ENCODE peak calls at places on chromosomes 1 and 21, in four cellular contexts. Q, D, C and P are unnamed samples.

GRCh38 chr1:21963477-21964217 is 13.2 kb upstream of the CELA3B start:
- DNase-seq in C (no peak), D (peak), Q (peak), P (peak)

GRCh38 chr1:32773018-32773763 is 44.0 kb downstream of the YARS1 start:
- DNase-seq in D (peak), C (peak), Q (peak), P (peak)

GRCh38 chr1:225816643-225817538 is 7.0 kb downstream of the EPHX1 start:
- DNase-seq in D (no peak), C (no peak), Q (no peak), P (no peak)

GRCh38 chr1:182459949-182460348 is 10.0 kb downstream of the RGSL1 start:
- DNase-seq in Q (no peak), C (no peak), D (no peak), P (no peak)

GRCh38 chr21:26366781-26367180 is 196.2 kb upstream of the APP start:
- DNase-seq in Q (no peak), C (no peak), D (peak), P (no peak)

GRCh38 chr21:33708874-33709273 is 66.6 kb downstream of the ITSN1 start:
- DNase-seq in Q (no peak), C (no peak), D (no peak), P (no peak)

GRCh38 chr1:193111641-193112090 is 6.5 kb upstream of the GLRX2 start:
- DNase-seq in Q (no peak), D (no peak), C (no peak), P (peak)

GRCh38 chr1:167808104-167808503 is 86.3 kb downstream of the MPZL1 start:
- DNase-seq in Q (no peak), C (no peak), D (no peak), P (no peak)

GRCh38 chr1:29655945-29656866 is 419.9 kb downstream of the PTPRU start:
- DNase-seq in D (no peak), Q (peak), C (no peak), P (peak)

GRCh38 chr1:84936116-84936810 is 43.3 kb upstream of the LPAR3 start:
- DNase-seq in Q (peak), D (peak), C (no peak), P (peak)

GRCh38 chr1:181108297-181108696 is 19.8 kb downstream of the IER5 start:
- DNase-seq in C (no peak), D (no peak), Q (no peak), P (no peak)

GRCh38 chr1:175024773-175025172 is 1.5 kb upstream of the MRPS14 start:
- DNase-seq in C (no peak), Q (no peak), D (no peak), P (no peak)

GRCh38 chr21:42120056-42120903 is 49.2 kb downstream of the UMODL1 start:
- DNase-seq in Q (peak), D (no peak), C (no peak), P (no peak)

GRCh38 chr1:231778009-231778719 is 151.6 kb downstream of the DISC1 start:
- DNase-seq in Q (no peak), C (no peak), D (peak), P (no peak)

GRCh38 chr1:207672525-207673130 is 27.7 kb downstream of the CR1L start:
- DNase-seq in C (no peak), Q (peak), D (peak), P (no peak)

GRCh38 chr21:45111703-45112102 is 37.3 kb downstream of the ADARB1 start:
- DNase-seq in Q (no peak), C (no peak), D (no peak), P (no peak)

GRCh38 chr1:179876289-179876715 is 1.3 kb downstream of the TOR1AIP2 start:
- DNase-seq in Q (peak), D (peak), C (no peak), P (no peak)

GRCh38 chr1:113812661-113813135 is 422 bp upstream of the RSBN1 start:
- DNase-seq in C (no peak), D (no peak), Q (peak), P (no peak)

GRCh38 chr1:160366731-160367515 is at the start of gene NHLH1:
- DNase-seq in D (no peak), Q (no peak), C (no peak), P (no peak)

GRCh38 chr1:93605812-93606512 is 75.7 kb downstream of the BCAR3 start:
- DNase-seq in C (no peak), D (peak), Q (no peak), P (no peak)

GRCh38 chr21:33894736-33895288 is 20.8 kb downstream of the ATP5PO start:
- DNase-seq in Q (peak), D (peak), C (peak), P (peak)

GRCh38 chr1:192342842-192343241 is 26.1 kb downstream of the RGS21 start:
- DNase-seq in C (no peak), D (no peak), Q (no peak), P (no peak)

GRCh38 chr1:173202430-173203145 is 4.5 kb downstream of the TNFSF4 start:
- DNase-seq in Q (peak), D (peak), C (no peak), P (peak)

GRCh38 chr1:225871374-225872074 is 10.7 kb downstream of the TMEM63A start:
- DNase-seq in D (no peak), C (no peak), Q (no peak), P (no peak)

GRCh38 chr1:16248603-16249534 is 11.9 kb upstream of the CPLANE2 start:
- DNase-seq in D (peak), Q (peak), C (no peak), P (no peak)

GRCh38 chr1:205813755-205814058 is 709 bp upstream of the SLC41A1 start:
- DNase-seq in C (no peak), D (no peak), Q (no peak), P (no peak)

GRCh38 chr1:85054664-85055063 is 6.4 kb upstream of the MCOLN3 start:
- DNase-seq in D (no peak), C (no peak), Q (no peak), P (no peak)

GRCh38 chr1:110602466-110602865 is 3.7 kb downstream of the KCNA2 start:
- DNase-seq in C (no peak), Q (no peak), D (no peak), P (no peak)

GRCh38 chr1:221567859-221568507 is 173.9 kb downstream of the DUSP10 start:
- DNase-seq in C (no peak), Q (no peak), D (no peak), P (no peak)

GRCh38 chr1:99268021-99268420 is 3.7 kb downstream of the PLPPR4 start:
- DNase-seq in D (no peak), C (no peak), Q (no peak), P (no peak)

GRCh38 chr1:101308001-101308659 is 71.3 kb downstream of the S1PR1 start:
- DNase-seq in Q (no peak), C (no peak), D (no peak), P (no peak)

GRCh38 chr1:41810446-41810845 is 108.3 kb downstream of the HIVEP3 start:
- DNase-seq in C (no peak), D (peak), Q (peak), P (peak)

GRCh38 chr21:41195311-41195710 is 27.4 kb downstream of the BACE2 start:
- DNase-seq in D (no peak), Q (no peak), C (no peak), P (no peak)

GRCh38 chr1:227729881-227730629 is 5.0 kb downstream of the JMJD4 start:
- DNase-seq in D (peak), Q (peak), C (no peak), P (peak)

GRCh38 chr1:227731696-227732585 is 3.2 kb downstream of the JMJD4 start:
- DNase-seq in C (no peak), Q (no peak), D (no peak), P (no peak)

GRCh38 chr1:227731241-227731677 is 3.8 kb downstream of the JMJD4 start:
- DNase-seq in D (no peak), Q (no peak), C (no peak), P (no peak)

GRCh38 chr1:227729144-227729880 is 5.8 kb downstream of the JMJD4 start:
- DNase-seq in Q (no peak), D (no peak), C (no peak), P (no peak)

GRCh38 chr1:227730630-227731151 is 4.4 kb downstream of the JMJD4 start:
- DNase-seq in C (no peak), D (no peak), Q (no peak), P (no peak)
- TF ChIP-seq CTCF in C (no peak), D (peak), Q (peak), P (no peak)

DNA sequence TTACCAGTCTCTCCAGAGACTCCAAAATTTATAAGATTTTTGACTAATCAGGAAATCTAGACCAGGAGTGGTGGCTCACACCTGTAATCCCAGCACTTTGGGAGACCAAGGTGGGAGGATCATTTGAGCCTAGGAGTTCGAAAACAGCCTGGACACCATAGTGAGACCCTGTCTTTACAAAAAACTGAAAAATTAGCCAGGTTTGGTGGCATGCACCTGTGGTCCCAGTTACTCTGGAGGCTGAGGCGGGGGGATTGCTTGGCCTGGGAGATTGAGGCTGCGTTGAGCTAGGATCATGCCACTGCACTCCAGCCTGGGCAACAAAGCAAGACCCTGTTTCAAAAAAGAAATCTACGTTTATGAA is 10.0 kb downstream of the ATP8B2 start:
- DNase-seq in Q (no peak), D (no peak), C (no peak), P (no peak)
- TF ChIP-seq CTCF in Q (peak), D (peak), C (no peak), P (no peak)

DNA sequence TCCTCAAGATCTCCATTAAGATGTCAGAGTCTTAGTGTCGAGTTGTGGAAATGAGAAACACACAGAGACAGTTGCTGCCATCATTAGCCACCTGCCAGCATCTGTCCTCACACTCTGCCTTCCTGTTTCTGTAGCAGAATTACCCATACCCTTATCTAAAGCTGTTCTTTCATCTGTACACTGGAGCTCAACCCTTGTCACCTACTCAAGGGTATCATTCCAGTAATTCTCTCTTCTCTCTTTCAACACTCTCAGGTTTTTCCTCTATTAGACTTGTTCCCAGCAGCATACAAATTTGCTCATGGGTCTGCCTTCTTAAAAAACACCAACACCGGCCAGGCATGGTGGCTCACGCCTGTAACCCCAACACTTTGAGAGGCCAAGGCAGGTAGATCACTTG is 27.4 kb upstream of the RNF2 start:
- DNase-seq in Q (no peak), C (no peak), D (no peak), P (no peak)
- TF ChIP-seq CTCF in Q (no peak), C (no peak), D (no peak), P (no peak)

GRCh38 chr1:59948990-59949389 is 22.4 kb upstream of the CYP2J2 start:
- DNase-seq in C (no peak), D (no peak), Q (no peak), P (no peak)

GRCh38 chr1:59947047-59947938 is 20.7 kb upstream of the CYP2J2 start:
- DNase-seq in Q (peak), D (peak), C (no peak), P (peak)

GRCh38 chr1:59949648-59950047 is 23.1 kb upstream of the CYP2J2 start:
- DNase-seq in C (no peak), Q (no peak), D (no peak), P (no peak)

GRCh38 chr1:59945790-59946189 is 19.2 kb upstream of the CYP2J2 start:
- DNase-seq in D (no peak), Q (no peak), C (no peak), P (no peak)
- TF ChIP-seq CTCF in D (no peak), Q (no peak), C (no peak), P (no peak)

DNA sequence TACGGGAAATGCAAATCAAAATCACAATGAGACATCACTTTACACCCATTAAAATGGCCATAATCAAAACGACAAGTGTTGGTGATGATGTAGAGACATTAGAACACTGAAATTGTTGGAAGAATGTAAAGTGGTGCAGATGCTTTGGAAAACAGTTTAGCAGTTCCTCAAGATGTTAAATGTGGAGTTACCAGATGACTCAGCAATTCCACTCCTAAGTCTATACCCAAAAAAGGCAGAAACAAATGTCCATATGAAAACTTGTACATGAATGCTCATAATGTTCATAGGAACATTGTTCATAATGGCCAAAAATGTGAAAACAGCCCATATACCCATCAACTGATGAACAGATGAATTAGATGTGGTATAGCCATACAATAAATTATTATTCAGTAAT is 267.4 kb downstream of the KCNH1 start:
- DNase-seq in C (no peak), Q (no peak), D (no peak), P (no peak)
- TF ChIP-seq CTCF in C (no peak), Q (no peak), D (no peak), P (no peak)

GRCh38 chr1:34876406-34876805 is 16.9 kb upstream of the SMIM12 start:
- DNase-seq in Q (no peak), C (no peak), D (no peak), P (no peak)
- TF ChIP-seq CTCF in Q (no peak), C (no peak), D (no peak), P (no peak)

GRCh38 chr21:15732290-15732995 is 2.7 kb downstream of the USP25 start:
- DNase-seq in D (peak), Q (peak), C (no peak), P (no peak)

GRCh38 chr21:15730484-15731242 is 881 bp downstream of the USP25 start:
- DNase-seq in Q (peak), C (no peak), D (no peak), P (no peak)

GRCh38 chr21:15731243-15731613 is 1.4 kb downstream of the USP25 start:
- DNase-seq in C (no peak), Q (peak), D (peak), P (no peak)

GRCh38 chr21:15732996-15733329 is 3.2 kb downstream of the USP25 start:
- DNase-seq in Q (no peak), D (no peak), C (no peak), P (no peak)

DNA sequence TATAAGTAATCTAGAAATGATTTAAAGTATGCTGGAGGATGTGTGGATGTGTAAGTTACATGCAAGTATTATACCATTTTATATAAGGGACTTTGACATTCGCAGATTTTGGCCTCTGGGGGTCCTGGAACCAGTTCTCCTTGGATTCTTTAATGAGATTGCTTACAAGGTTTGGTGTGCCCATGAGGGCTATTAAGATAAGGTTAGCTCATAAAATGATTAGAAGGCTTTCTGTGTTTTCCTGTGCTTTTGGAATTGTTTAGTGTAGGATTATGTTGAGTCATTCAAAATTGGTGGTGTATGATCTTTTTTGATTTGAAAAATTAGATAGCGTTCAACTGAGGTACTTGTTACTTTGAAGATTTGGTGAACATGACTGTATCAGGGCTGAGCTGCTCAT is 5.6 kb downstream of the USP25 start:
- DNase-seq in Q (no peak), D (no peak), C (no peak), P (no peak)
- TF ChIP-seq CTCF in Q (peak), D (no peak), C (no peak), P (no peak)

DNA sequence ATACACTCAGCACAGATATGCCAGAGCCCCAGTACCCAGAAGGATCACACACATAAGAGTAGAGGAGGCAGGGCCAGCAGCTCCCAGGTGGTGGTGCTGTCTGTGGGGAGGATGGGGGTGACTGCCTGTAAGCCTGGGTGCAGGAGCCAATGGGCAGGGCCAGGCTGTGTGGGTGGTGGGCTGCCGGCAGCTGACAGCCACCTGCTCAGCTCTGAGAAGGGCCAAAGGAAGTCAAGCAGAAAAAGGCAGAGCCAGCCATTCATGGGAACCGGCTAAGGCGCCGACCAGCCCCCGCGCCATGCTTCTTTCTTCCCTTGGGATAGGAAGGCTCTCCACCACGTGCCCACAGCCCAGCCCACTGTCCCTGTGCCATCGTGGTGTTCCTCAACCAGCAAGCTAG is 14.1 kb downstream of the PIK3C2B start:
- DNase-seq in Q (peak), C (no peak), D (no peak), P (peak)
- TF ChIP-seq CTCF in Q (peak), C (no peak), D (no peak), P (no peak)

GRCh38 chr1:54359393-54360162 is 46.6 kb downstream of the SSBP3 start:
- DNase-seq in Q (no peak), C (no peak), D (no peak), P (no peak)

GRCh38 chr1:54363925-54364324 is 42.3 kb downstream of the SSBP3 start:
- DNase-seq in Q (peak), C (no peak), D (no peak), P (no peak)

GRCh38 chr1:54362881-54363340 is 43.3 kb downstream of the SSBP3 start:
- DNase-seq in Q (no peak), D (no peak), C (no peak), P (no peak)

GRCh38 chr1:54360165-54361005 is 45.8 kb downstream of the SSBP3 start:
- DNase-seq in D (no peak), Q (peak), C (no peak), P (no peak)

GRCh38 chr1:54361342-54361741 is 44.9 kb downstream of the SSBP3 start:
- DNase-seq in D (no peak), C (no peak), Q (peak), P (no peak)
- TF ChIP-seq CTCF in D (no peak), C (no peak), Q (peak), P (no peak)